ENCODE peak calls at places on chromosome 2, in ten cellular contexts. E, K, T, H, B, S, C, F, J and A are unnamed samples.

GRCh38 chr2:121049921-121050585 is 234.9 kb downstream of the TFCP2L1 start:
- DNase-seq in E (no peak), K (no peak), T (no peak), H (no peak), B (no peak), S (no peak), C (no peak), F (no peak), J (no peak), A (no peak)

GRCh38 chr2:222805591-222806304 is 55.1 kb upstream of the ACSL3 start:
- DNase-seq in E (peak; percentile 89), K (peak; percentile 95), T (no peak), H (peak; percentile 81), B (no peak), S (no peak), C (peak; percentile 35), F (peak; percentile 54), J (no peak), A (no peak)

GRCh38 chr2:27211241-27211942 is 449 bp upstream of the ATRAID start:
- DNase-seq in E (peak; percentile 46), K (no peak), T (no peak), H (peak; percentile 57), B (no peak), S (peak; percentile 30), C (no peak), F (no peak), J (no peak), A (peak; percentile 41)

GRCh38 chr2:120939595-120940318 is 204.1 kb downstream of the GLI2 start:
- DNase-seq in E (peak; percentile 66), K (peak; percentile 86), T (peak; percentile 91), H (peak; percentile 88), B (no peak), S (no peak), C (no peak), F (peak; percentile 86), J (peak; percentile 89), A (no peak)

GRCh38 chr2:68734688-68735525 is at the start of gene ARHGAP25:
- DNase-seq in E (no peak), K (peak; percentile 37), T (no peak), H (no peak), B (peak; percentile 24), S (peak; percentile 85), C (no peak), F (no peak), J (no peak), A (peak; percentile 44)

GRCh38 chr2:12717191-12717987 is 653 bp downstream of the TRIB2 start:
- DNase-seq in E (peak; percentile 78), K (peak; percentile 57), T (peak; percentile 84), H (peak; percentile 38), B (peak; percentile 69), S (peak; percentile 70), C (peak; percentile 49), F (peak; percentile 85), J (no peak), A (peak; percentile 46)

GRCh38 chr2:11286323-11286722 is 58.1 kb downstream of the ROCK2 start:
- DNase-seq in E (no peak), K (no peak), T (no peak), H (no peak), B (no peak), S (no peak), C (no peak), F (no peak), J (no peak), A (no peak)

GRCh38 chr2:3198119-3198518 is 179.5 kb downstream of the EIPR1 start:
- DNase-seq in E (no peak), K (no peak), T (peak; percentile 26), H (no peak), B (no peak), S (peak; percentile 21), C (no peak), F (no peak), J (no peak), A (no peak)

GRCh38 chr2:1282552-1282951 is 130.7 kb upstream of the TPO start:
- DNase-seq in E (no peak), K (no peak), T (no peak), H (no peak), B (peak; percentile 39), S (no peak), C (no peak), F (peak; percentile 22), J (no peak), A (no peak)
- TF ChIP-seq CTCF in E (no peak), K (no peak), T (no peak), H (no peak), B (no peak), S (no peak), C (no peak), F (no peak), J (no peak), A (no peak)

GRCh38 chr2:159738509-159739390 is 26.4 kb downstream of the MARCHF7 start:
- DNase-seq in E (no peak), K (no peak), T (no peak), H (no peak), B (no peak), S (no peak), C (no peak), F (no peak), J (no peak), A (no peak)

GRCh38 chr2:159736048-159736447 is 23.7 kb downstream of the MARCHF7 start:
- DNase-seq in E (no peak), K (peak; percentile 70), T (peak; percentile 33), H (peak; percentile 85), B (no peak), S (no peak), C (no peak), F (peak; percentile 29), J (no peak), A (no peak)

GRCh38 chr2:159737917-159738296 is 25.6 kb downstream of the MARCHF7 start:
- DNase-seq in E (no peak), K (no peak), T (no peak), H (no peak), B (peak; percentile 38), S (no peak), C (no peak), F (no peak), J (no peak), A (no peak)

GRCh38 chr2:159737292-159737916 is 25.1 kb downstream of the MARCHF7 start:
- DNase-seq in E (no peak), K (peak; percentile 51), T (no peak), H (peak; percentile 73), B (no peak), S (no peak), C (no peak), F (peak; percentile 21), J (no peak), A (no peak)

DNA sequence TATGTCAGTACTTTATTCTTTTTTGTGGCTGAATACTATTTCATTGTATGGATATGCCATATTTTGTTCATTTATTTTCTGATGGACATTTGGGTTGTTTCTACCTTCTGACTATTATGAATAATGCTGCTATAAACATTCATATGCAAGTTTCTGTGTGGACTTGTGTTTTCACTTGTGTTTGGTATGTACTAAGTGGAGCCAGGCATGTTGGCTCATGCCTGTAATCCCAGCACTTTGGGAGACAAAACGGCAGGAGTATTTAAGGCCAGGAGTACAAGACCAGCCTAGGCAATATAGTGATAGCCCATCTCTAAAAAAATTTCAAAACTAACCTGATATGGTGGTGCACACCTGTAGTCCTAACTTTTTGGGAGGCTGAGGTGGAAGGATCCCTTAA is 23.3 kb downstream of the MARCHF7 start:
- DNase-seq in E (no peak), K (peak; percentile 89), T (no peak), H (peak; percentile 91), B (no peak), S (no peak), C (no peak), F (no peak), J (no peak), A (no peak)
- TF ChIP-seq CTCF in E (no peak), K (no peak), T (no peak), H (no peak), B (no peak), S (no peak), C (no peak), F (no peak), J (no peak), A (no peak)

DNA sequence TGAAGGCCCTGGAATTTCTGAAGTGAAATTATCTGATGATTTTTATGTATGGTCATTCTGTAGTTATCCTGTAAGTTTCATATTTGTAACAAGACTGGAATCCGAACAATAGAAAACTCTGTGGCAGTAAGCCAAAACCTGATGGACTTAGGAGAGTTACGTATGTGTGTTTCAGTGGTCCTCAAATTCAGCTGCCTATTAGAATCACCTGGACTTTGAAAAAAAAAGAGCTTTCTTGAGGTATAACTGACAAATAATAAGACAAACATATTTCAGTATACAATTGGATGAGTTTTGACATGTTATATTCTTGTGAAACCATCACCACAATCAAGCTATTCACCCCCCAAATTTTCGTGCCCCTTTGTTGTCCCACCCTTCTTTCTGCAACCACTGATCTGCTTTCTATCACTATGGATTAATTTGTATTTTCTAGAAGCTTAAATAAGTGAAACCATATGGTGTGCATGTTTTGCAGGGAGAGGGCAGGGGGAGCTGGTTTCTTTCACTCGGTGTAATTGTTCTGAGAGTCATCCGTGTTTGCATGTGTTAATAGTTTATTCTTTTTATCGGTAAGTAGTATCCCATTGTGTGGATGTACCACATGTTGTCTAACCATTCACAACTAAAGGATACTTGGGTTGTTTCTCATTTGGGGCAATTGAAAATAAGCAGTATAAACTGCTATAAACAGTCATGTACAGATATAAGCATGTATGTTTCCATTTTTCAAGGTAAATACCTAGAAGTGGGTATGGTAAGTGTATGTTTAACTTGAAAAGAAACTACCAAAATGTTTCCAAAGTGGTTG is 50.2 kb upstream of the EML4 start:
- DNase-seq in E (no peak), K (no peak), T (peak; percentile 40), H (no peak), B (no peak), S (no peak), C (no peak), F (peak; percentile 55), J (no peak), A (no peak)
- TF ChIP-seq CTCF in E (no peak), K (no peak), T (no peak), H (no peak), B (no peak), S (no peak), C (no peak), F (no peak), J (no peak), A (no peak)

GRCh38 chr2:118496870-118497611 is 350.4 kb downstream of the EN1 start:
- DNase-seq in E (no peak), K (no peak), T (no peak), H (no peak), B (no peak), S (no peak), C (no peak), F (no peak), J (no peak), A (no peak)

GRCh38 chr2:118498943-118499342 is 348.5 kb downstream of the EN1 start:
- DNase-seq in E (no peak), K (no peak), T (no peak), H (no peak), B (no peak), S (no peak), C (no peak), F (no peak), J (no peak), A (no peak)

GRCh38 chr2:118496467-118496866 is 351.0 kb downstream of the EN1 start:
- DNase-seq in E (no peak), K (no peak), T (no peak), H (no peak), B (no peak), S (no peak), C (no peak), F (no peak), J (no peak), A (no peak)

GRCh38 chr2:118492335-118492734 is 355.1 kb downstream of the EN1 start:
- DNase-seq in E (peak; percentile 40), K (peak; percentile 47), T (peak; percentile 67), H (peak; percentile 29), B (no peak), S (peak; percentile 2), C (no peak), F (peak; percentile 55), J (no peak), A (no peak)

DNA sequence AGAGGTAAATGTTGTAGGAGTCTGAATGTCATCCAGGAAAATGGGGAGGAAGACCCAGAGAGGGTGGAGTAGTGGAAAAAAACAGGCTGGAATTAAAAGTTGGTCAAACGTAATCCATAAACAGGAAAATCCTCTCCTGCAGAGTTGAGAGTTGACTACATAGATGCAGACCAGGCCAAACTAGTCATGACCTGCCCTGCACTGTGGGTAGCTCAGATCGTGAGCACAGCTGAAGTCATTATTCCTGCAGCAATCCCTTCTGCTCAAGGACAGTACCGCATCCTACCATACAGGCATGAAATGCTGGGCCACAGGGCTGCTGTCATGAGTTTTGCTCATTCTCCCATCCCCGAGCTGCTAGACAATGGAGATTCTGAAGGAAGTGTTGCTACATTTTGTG is 352.2 kb downstream of the EN1 start:
- DNase-seq in E (peak; percentile 1), K (peak; percentile 58), T (no peak), H (peak; percentile 51), B (no peak), S (no peak), C (no peak), F (no peak), J (no peak), A (no peak)
- TF ChIP-seq CTCF in E (no peak), K (no peak), T (no peak), H (no peak), B (no peak), S (no peak), C (no peak), F (no peak), J (no peak), A (no peak)